ENCODE peak calls at places on chromosomes 13 and 19, in four cellular contexts. V, Y, X and Q are unnamed samples.

GRCh38 chr13:67308004-67308772 is 78.1 kb upstream of the PCDH9 start:
- DNase-seq in V (no peak), Y (no peak), X (no peak), Q (no peak)

GRCh38 chr13:77979721-77980377 is 61.2 kb upstream of the EDNRB start:
- DNase-seq in V (no peak), Y (no peak), X (no peak), Q (no peak)

GRCh38 chr19:7888145-7888825 is at the start of gene LRRC8E:
- DNase-seq in V (peak), Y (peak), X (no peak), Q (no peak)

GRCh38 chr13:21053231-21053630 is 8.2 kb downstream of the LATS2 start:
- DNase-seq in V (no peak), Y (no peak), X (no peak), Q (no peak)

GRCh38 chr13:23020246-23020843 is 160.4 kb upstream of the SGCG start:
- DNase-seq in V (no peak), Y (peak), X (peak), Q (peak)

GRCh38 chr19:14479309-14479984 is 4.3 kb upstream of the PTGER1 start:
- DNase-seq in V (no peak), Y (no peak), X (no peak), Q (no peak)

GRCh38 chr13:79096099-79096498 is 310.0 kb downstream of the RBM26 start:
- DNase-seq in V (no peak), Y (no peak), X (no peak), Q (no peak)

GRCh38 chr13:52646967-52647366 is 4.7 kb downstream of the HNRNPA1L2 start:
- DNase-seq in V (no peak), Y (no peak), X (no peak), Q (no peak)

GRCh38 chr19:7852851-7853759 is 21.1 kb downstream of the PRR36 start:
- DNase-seq in V (peak), Y (peak), X (peak), Q (peak)

GRCh38 chr13:97945792-97946419 is 7.6 kb upstream of the IPO5 start:
- DNase-seq in V (peak), Y (no peak), X (no peak), Q (no peak)

GRCh38 chr13:94362411-94362909 is 117.0 kb downstream of the DCT start:
- DNase-seq in V (peak), Y (peak), X (peak), Q (peak)

GRCh38 chr13:52652170-52652979 is at the start of gene SUGT1:
- DNase-seq in V (peak), Y (peak), X (peak), Q (peak)

GRCh38 chr13:60733933-60734332 is 336.9 kb downstream of the TDRD3 start:
- DNase-seq in V (no peak), Y (no peak), X (no peak), Q (no peak)

GRCh38 chr19:57280913-57281425 is 684 bp downstream of the ZNF460 start:
- DNase-seq in V (peak), Y (no peak), X (no peak), Q (no peak)

GRCh38 chr19:42021185-42021584 is 27.2 kb upstream of the ATP1A3 start:
- DNase-seq in V (no peak), Y (no peak), X (no peak), Q (no peak)

GRCh38 chr13:44974056-44974798 is 15.0 kb downstream of the NUFIP1 start:
- DNase-seq in V (no peak), Y (peak), X (no peak), Q (no peak)

GRCh38 chr13:110306340-110306959 is 507 bp downstream of the COL4A1 start:
- DNase-seq in V (no peak), Y (no peak), X (no peak), Q (no peak)

GRCh38 chr19:50647879-50648615 is 1.2 kb upstream of the C19orf81 start:
- DNase-seq in V (no peak), Y (no peak), X (no peak), Q (no peak)

GRCh38 chr19:18788782-18789421 is 2.2 kb downstream of the COMP start:
- DNase-seq in V (no peak), Y (no peak), X (no peak), Q (no peak)

GRCh38 chr13:109412232-109412935 is 374.0 kb downstream of the IRS2 start:
- DNase-seq in V (no peak), Y (peak), X (no peak), Q (no peak)

GRCh38 chr19:48558018-48558684 is 6.2 kb downstream of the SULT2B1 start:
- DNase-seq in V (no peak), Y (no peak), X (no peak), Q (no peak)

GRCh38 chr19:51460164-51460992 is 2.1 kb upstream of the SIGLEC8 start:
- DNase-seq in V (no peak), Y (no peak), X (no peak), Q (no peak)

GRCh38 chr19:4870025-4870700 is 2.7 kb upstream of the PLIN3 start:
- DNase-seq in V (peak), Y (peak), X (peak), Q (no peak)

GRCh38 chr19:40933025-40933424 is 51.0 kb upstream of the CYP2A7 start:
- DNase-seq in V (no peak), Y (no peak), X (no peak), Q (no peak)

GRCh38 chr19:9528757-9529336 is 9.6 kb downstream of the ZNF426 start:
- DNase-seq in V (no peak), Y (no peak), X (no peak), Q (no peak)

GRCh38 chr13:27619093-27619705 is 1.1 kb downstream of the LNX2 start:
- DNase-seq in V (no peak), Y (no peak), X (no peak), Q (no peak)

GRCh38 chr19:39054091-39054470 is 21.7 kb upstream of the FBXO27 start:
- DNase-seq in V (no peak), Y (no peak), X (no peak), Q (no peak)

GRCh38 chr19:13804830-13805683 is 9.8 kb downstream of the ZSWIM4 start:
- DNase-seq in V (peak), Y (no peak), X (no peak), Q (no peak)

GRCh38 chr13:25225970-25226369 is 53.9 kb upstream of the AMER2 start:
- DNase-seq in V (no peak), Y (no peak), X (no peak), Q (no peak)

GRCh38 chr13:27482996-27483395 is 32.6 kb upstream of the MTIF3 start:
- DNase-seq in V (no peak), Y (no peak), X (no peak), Q (no peak)

GRCh38 chr13:52980695-52981094 is 47.9 kb upstream of the OLFM4 start:
- DNase-seq in V (no peak), Y (no peak), X (no peak), Q (no peak)

GRCh38 chr19:54574051-54574450 is 461 bp downstream of the LILRA2 start:
- DNase-seq in V (no peak), Y (no peak), X (no peak), Q (no peak)

GRCh38 chr19:14150770-14151661 is 14.6 kb upstream of the ASF1B start:
- DNase-seq in V (no peak), Y (no peak), X (no peak), Q (no peak)

GRCh38 chr19:46717034-46717715 is at the start of gene PRKD2:
- DNase-seq in V (peak), Y (peak), X (peak), Q (peak)

GRCh38 chr19:28426902-28427232 is 786.1 kb downstream of the UQCRFS1 start:
- DNase-seq in V (no peak), Y (no peak), X (no peak), Q (no peak)

GRCh38 chr19:18433735-18434398 is 4.1 kb downstream of the ISYNA1 start:
- DNase-seq in V (no peak), Y (no peak), X (no peak), Q (no peak)

GRCh38 chr19:11018179-11018578 is 57.3 kb downstream of the SMARCA4 start:
- DNase-seq in V (no peak), Y (no peak), X (no peak), Q (no peak)